ENCODE peak calls at places on chromosomes 4 and X, in five cellular contexts. R, K, O, Q and L are unnamed samples.

GRCh38 chr4:155506761-155507160 is 130.0 kb upstream of the MAP9 start:
- DNase-seq in K (no peak), Q (peak; percentile 48), R (no peak), O (no peak), L (no peak)

GRCh38 chr4:17030543-17030942 is 132.1 kb upstream of the LDB2 start:
- DNase-seq in R (no peak), Q (peak; percentile 85), K (peak; percentile 59), O (no peak), L (no peak)

GRCh38 chr4:127015616-127016015 is 617.1 kb upstream of the INTU start:
- DNase-seq in Q (no peak), R (peak; percentile 62), K (no peak), O (no peak), L (no peak)

GRCh38 chr4:10200869-10201268 is 84.3 kb upstream of the WDR1 start:
- DNase-seq in Q (no peak), K (no peak), O (peak; percentile 73), R (no peak), L (no peak)

GRCh38 chr4:47217884-47218283 is 186.5 kb downstream of the GABRB1 start:
- DNase-seq in O (no peak), R (no peak), Q (no peak), K (no peak), L (no peak)

GRCh38 chrX:120560405-120560841 is 339 bp downstream of the CUL4B start:
- DNase-seq in K (no peak), Q (peak; percentile 47), O (no peak), R (no peak), L (peak; percentile 32)

GRCh38 chr4:683982-684571 is 4.9 kb downstream of the SLC49A3 start:
- DNase-seq in R (peak; percentile 90), O (peak; percentile 71), Q (peak; percentile 74), K (peak; percentile 51), L (peak; percentile 73)

GRCh38 chrX:47483310-47484268 is 567 bp upstream of the ZNF41 start:
- DNase-seq in K (no peak), O (no peak), Q (peak; percentile 33), R (peak; percentile 52), L (peak; percentile 32)

GRCh38 chrX:104136241-104137019 is 20.4 kb downstream of the SLC25A53 start:
- DNase-seq in R (peak; percentile 89), O (peak; percentile 56), Q (peak; percentile 91), K (peak; percentile 63), L (peak; percentile 61)

GRCh38 chr4:74613266-74613665 is 168.3 kb downstream of the AREG start:
- DNase-seq in K (no peak), O (no peak), Q (no peak), R (peak; percentile 9), L (no peak)

GRCh38 chr4:23930750-23931488 is 41.1 kb upstream of the PPARGC1A start:
- DNase-seq in Q (peak; percentile 63), O (no peak), R (peak; percentile 10), K (no peak), L (peak; percentile 83)

GRCh38 chr4:663438-664428 is 10.3 kb downstream of the ATP5ME start:
- DNase-seq in R (peak; percentile 83), O (no peak), Q (no peak), K (no peak), L (peak; percentile 63)

GRCh38 chrX:154308108-154308946 is 12.7 kb downstream of the TKTL1 start:
- DNase-seq in Q (peak; percentile 28), O (peak; percentile 67), R (peak; percentile 67), K (peak; percentile 24), L (peak; percentile 66)

GRCh38 chr4:86554641-86555040 is 39.5 kb upstream of the PTPN13 start:
- DNase-seq in O (no peak), K (no peak), Q (no peak), R (no peak), L (no peak)

GRCh38 chr4:145564540-145564939 is 54.6 kb upstream of the MMAA start:
- DNase-seq in K (no peak), Q (no peak), R (no peak), O (no peak), L (no peak)

GRCh38 chr4:153205757-153206156 is 1.5 kb downstream of the TRIM2 start:
- DNase-seq in O (no peak), K (peak; percentile 92), R (peak; percentile 21), Q (no peak), L (no peak)

GRCh38 chr4:53505947-53506346 is 85.3 kb downstream of the LNX1 start:
- DNase-seq in Q (peak; percentile 46), K (no peak), O (no peak), R (no peak), L (no peak)

GRCh38 chr4:96146686-96147085 is 306.8 kb downstream of the PDHA2 start:
- DNase-seq in O (no peak), K (no peak), R (no peak), Q (peak; percentile 4), L (no peak)

GRCh38 chr4:177391953-177392352 is 50.3 kb downstream of the AGA start:
- DNase-seq in Q (no peak), O (no peak), K (no peak), R (no peak), L (no peak)

GRCh38 chrX:46770817-46771163 is 11.9 kb upstream of the SLC9A7 start:
- DNase-seq in R (no peak), K (no peak), Q (peak; percentile 69), O (no peak), L (no peak)

GRCh38 chr4:184942447-184943425 is 75.6 kb upstream of the HELT start:
- DNase-seq in O (no peak), Q (no peak), K (no peak), R (peak; percentile 33), L (no peak)

GRCh38 chr4:121277194-121278105 is 103.4 kb downstream of the QRFPR start:
- DNase-seq in R (peak; percentile 43), Q (no peak), O (no peak), K (peak; percentile 42), L (no peak)

GRCh38 chrX:44094821-44095530 is 121.8 kb upstream of the NDP start:
- DNase-seq in Q (no peak), R (no peak), O (no peak), K (no peak), L (no peak)

GRCh38 chrX:136292656-136293055 is 8.1 kb upstream of the ADGRG4 start:
- DNase-seq in K (no peak), O (no peak), Q (no peak), R (no peak), L (no peak)

GRCh38 chr4:98613453-98614075 is 44.8 kb downstream of the TSPAN5 start:
- DNase-seq in K (no peak), Q (no peak), O (no peak), R (no peak), L (no peak)

GRCh38 chrX:103941201-103941975 is 21.0 kb upstream of the TMSB15B start:
- DNase-seq in K (no peak), Q (peak; percentile 49), O (peak; percentile 25), R (peak; percentile 17), L (no peak)

GRCh38 chrX:7069556-7069955 is 78.0 kb upstream of the STS start:
- DNase-seq in O (no peak), K (no peak), R (no peak), Q (no peak), L (no peak)

DNA sequence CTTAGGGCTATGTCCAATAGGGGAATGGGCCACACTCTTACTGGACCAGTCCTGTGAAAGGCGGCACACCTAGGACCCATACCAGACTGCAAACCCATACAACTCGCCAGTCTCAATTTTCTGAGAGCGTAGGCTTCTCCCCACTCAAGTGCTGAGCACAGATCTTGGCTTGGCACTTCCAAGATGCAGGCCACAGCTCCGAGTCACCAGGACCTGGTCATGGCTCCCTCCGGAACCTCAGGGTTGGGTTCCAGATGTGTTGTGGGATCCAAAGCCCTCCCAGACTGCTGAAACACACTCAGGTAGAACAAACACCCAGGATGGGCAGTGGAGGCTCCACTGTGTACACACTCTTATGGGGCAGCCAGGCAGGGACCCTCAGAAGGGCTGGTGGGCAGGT is 103.3 kb downstream of the TMEM144 start:
- DNase-seq in O (no peak), Q (no peak), R (no peak), K (no peak), L (no peak)
- H3K27ac ChIP-seq in O (no peak overlapping the region), Q (peak overlapping the region; percentile 93), R (no peak overlapping the region), K (no peak overlapping the region), L (no peak overlapping the region)

DNA sequence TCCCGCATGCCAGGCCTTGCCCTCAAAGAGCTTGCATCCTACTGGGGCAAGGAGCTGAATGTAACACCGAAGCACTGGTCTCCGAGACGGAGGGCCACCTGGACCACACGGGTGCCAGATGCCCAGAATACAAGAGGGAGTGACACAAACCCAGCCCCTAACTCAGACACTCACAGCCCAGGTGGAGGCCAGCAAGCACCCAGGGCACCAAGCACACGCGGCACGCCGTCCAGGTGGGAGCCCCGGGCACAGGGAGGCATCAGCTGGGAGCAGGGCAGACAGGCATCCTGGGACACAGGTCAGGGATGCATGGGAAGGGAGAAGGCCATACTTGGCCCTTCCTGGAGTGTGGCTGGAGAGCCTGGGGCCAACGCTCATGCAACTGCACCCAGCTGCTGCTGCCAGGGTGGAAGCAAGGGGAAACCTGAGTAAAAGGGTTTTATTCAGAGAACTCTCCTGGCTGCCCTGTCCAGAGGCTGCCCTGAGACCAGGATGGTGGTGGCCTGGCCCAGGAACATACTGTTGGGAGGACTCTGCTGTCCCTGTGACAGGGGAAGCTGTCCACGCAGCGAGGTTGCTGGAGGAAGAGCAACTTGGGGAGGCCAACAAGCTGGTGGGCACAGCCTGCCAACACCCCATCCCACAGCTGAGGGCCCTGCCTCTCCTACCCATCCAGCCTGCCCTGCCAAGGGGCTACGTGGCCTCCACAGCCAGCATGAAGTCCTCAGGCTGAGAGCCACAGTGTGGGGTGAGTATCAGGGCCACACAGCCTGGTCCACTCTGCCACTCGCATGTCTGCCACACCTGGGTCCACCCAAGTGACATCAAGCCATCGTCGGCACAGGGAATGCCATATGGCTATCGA is 22.2 kb upstream of the PPP2R2C start:
- DNase-seq in K (no peak), Q (no peak), O (no peak), R (no peak), L (no peak)
- H3K27me3 ChIP-seq in K (no peaks in the 10 kb centered on the region), Q (no peaks in the 10 kb centered on the region), O (peaks cover 27% of the 10 kb centered on the region), R (no peaks in the 10 kb centered on the region), L (peaks cover 2% of the 10 kb centered on the region)

GRCh38 chr4:174265917-174266316 is 17.6 kb downstream of the FBXO8 start:
- DNase-seq in O (no peak), K (no peak), Q (no peak), R (no peak), L (no peak)

GRCh38 chr4:174263445-174263736 is 20.1 kb downstream of the FBXO8 start:
- DNase-seq in R (no peak), Q (no peak), K (no peak), O (no peak), L (no peak)

GRCh38 chr4:174262624-174263444 is 20.6 kb downstream of the FBXO8 start:
- DNase-seq in R (no peak), O (no peak), Q (peak; percentile 35), K (no peak), L (no peak)

DNA sequence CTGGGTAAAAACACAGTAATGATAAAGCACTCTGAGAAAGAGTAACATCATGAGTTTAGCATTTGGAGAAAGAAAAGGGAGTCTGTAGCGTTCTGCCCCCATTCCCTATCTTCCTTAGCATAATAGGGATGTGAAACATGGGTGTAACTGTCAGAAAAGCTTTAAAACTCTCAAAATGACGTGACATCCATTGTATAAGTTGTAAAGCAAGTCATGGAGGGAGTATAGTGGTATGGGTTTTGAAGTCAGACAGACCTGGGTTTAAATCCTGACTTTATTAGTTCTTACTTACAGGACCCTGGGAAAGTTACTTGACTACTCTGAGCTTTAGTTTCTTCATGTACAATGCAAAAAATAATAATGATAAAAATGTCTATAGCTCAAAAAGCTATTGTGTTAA is 17.1 kb downstream of the FBXO8 start:
- DNase-seq in K (no peak), Q (no peak), R (no peak), O (no peak), L (no peak)
- H3K4me3 ChIP-seq in K (no peak overlapping the region), Q (no peak overlapping the region), R (no peak overlapping the region), O (no peak overlapping the region), L (no peak overlapping the region)

GRCh38 chr4:143372093-143372915 is 35.6 kb downstream of the GAB1 start:
- DNase-seq in K (no peak), Q (no peak), O (no peak), R (no peak), L (no peak)
- H3K27ac ChIP-seq in K (no peak overlapping the region), Q (no peak overlapping the region), O (no peak overlapping the region), R (no peak overlapping the region), L (no peak overlapping the region)